ENCODE peak calls at places on chromosome 15, in four cellular contexts. R is endodermal cell; I is COR-L47; K is stimulated activated CD8-positive, alpha-beta memory T cell treated with anti-CD3 and anti-CD28 coated beads, Interleukin-4, amount 100 ng/mL, for 24 hours. X is an unnamed sample.

GRCh38 chr15:99485992-99486370 is 79.8 kb upstream of the MEF2A start:
- DNase-seq in R (no peak), I (no peak), K (no peak), X (peak; percentile 31)

GRCh38 chr15:37220949-37221670 is 120.8 kb upstream of the MEIS2 start:
- DNase-seq in K (no peak), R (no peak), I (no peak), X (no peak)

GRCh38 chr15:42826251-42826890 is 89.4 kb upstream of the CDAN1 start:
- DNase-seq in I (no peak), K (no peak), R (no peak), X (no peak)

GRCh38 chr15:67456677-67457529 is 64.0 kb upstream of the C15orf61 start:
- DNase-seq in R (peak; percentile 95), K (peak; percentile 75), I (peak; percentile 79), X (peak; percentile 77)

GRCh38 chr15:75718326-75718725 is 5.7 kb upstream of the CSPG4 start:
- DNase-seq in R (no peak), K (no peak), I (no peak), X (no peak)

GRCh38 chr15:66472176-66472999 is 25.2 kb downstream of the SNAPC5 start:
- DNase-seq in R (peak; percentile 87), K (no peak), I (no peak), X (peak; percentile 56)

GRCh38 chr15:73571346-73571745 is 61.8 kb downstream of the NPTN start:
- DNase-seq in R (no peak), I (peak; percentile 26), K (no peak), X (no peak)

GRCh38 chr15:90174140-90174891 is 26.8 kb upstream of the SEMA4B start:
- DNase-seq in R (no peak), K (no peak), I (peak; percentile 41), X (peak; percentile 51)

GRCh38 chr15:78937132-78937739 is 7.6 kb downstream of the CTSH start:
- DNase-seq in R (no peak), K (no peak), I (no peak), X (no peak)

GRCh38 chr15:36996121-36996520 is 104.2 kb downstream of the MEIS2 start:
- DNase-seq in K (no peak), I (no peak), R (no peak), X (peak; percentile 47)

GRCh38 chr15:74978503-74978902 is 16.9 kb upstream of the SCAMP5 start:
- DNase-seq in R (no peak), K (peak; percentile 43), I (no peak), X (no peak)

GRCh38 chr15:29670945-29671307 is 151.3 kb downstream of the TJP1 start:
- DNase-seq in I (no peak), K (no peak), R (no peak), X (no peak)

GRCh38 chr15:73755481-73755880 is 2.3 kb upstream of the INSYN1 start:
- DNase-seq in R (no peak), I (peak; percentile 27), K (no peak), X (no peak)

GRCh38 chr15:91306155-91306554 is 206.1 kb downstream of the SV2B start:
- DNase-seq in K (no peak), I (no peak), R (no peak), X (no peak)

GRCh38 chr15:25185791-25186190 is 231.0 kb downstream of the SNRPN start:
- DNase-seq in R (no peak), K (no peak), I (no peak), X (no peak)

X was measured in ELF-1.